ENCODE peak calls at places on chromosomes 7 and 10, in seven cellular contexts. H, L, E, R, Y, A and F are unnamed samples. For H3K4me1, the result is how much of the 10 kb centered on the place peaks cover.

GRCh38 chr7:100882769-100883526 is 6.6 kb downstream of the UFSP1 start:
- DNase-seq in Y (no peak), E (no peak), A (no peak), L (peak), H (no peak), R (no peak), F (no peak)

GRCh38 chr7:29044529-29044928 is 86.4 kb upstream of the TRIL start:
- DNase-seq in Y (no peak), A (no peak), H (no peak), R (no peak), E (no peak), L (no peak), F (no peak)

GRCh38 chr10:73763343-73763742 is 18.5 kb upstream of the CHCHD1 start:
- DNase-seq in Y (no peak), L (no peak), R (no peak), E (no peak), H (no peak), A (no peak), F (no peak)

GRCh38 chr7:31192996-31193395 is 140.9 kb downstream of the ADCYAP1R1 start:
- DNase-seq in E (peak), L (peak), R (no peak), A (peak), Y (peak), H (peak), F (peak)

GRCh38 chr7:44961844-44962482 is 16.9 kb downstream of the MYO1G start:
- DNase-seq in H (peak), A (no peak), R (no peak), E (no peak), Y (no peak), L (no peak), F (no peak)

GRCh38 chr7:95213809-95214492 is 110.4 kb downstream of the PON1 start:
- DNase-seq in H (no peak), E (no peak), A (no peak), R (peak), L (peak), Y (no peak), F (peak)

GRCh38 chr7:98211221-98211675 is at the start of gene BHLHA15:
- DNase-seq in E (peak), L (no peak), A (peak), H (peak), Y (peak), R (peak), F (peak)

GRCh38 chr10:101032637-101033201 is 1.7 kb downstream of the SFXN3 start:
- DNase-seq in Y (no peak), A (no peak), H (no peak), E (no peak), R (peak), L (no peak), F (peak)

GRCh38 chr7:111083423-111083822 is 7.5 kb upstream of the LRRN3 start:
- DNase-seq in L (no peak), H (no peak), E (no peak), R (no peak), Y (no peak), A (no peak), F (no peak)

GRCh38 chr7:37945336-37945735 is 24.9 kb downstream of the EPDR1 start:
- DNase-seq in R (no peak), Y (no peak), E (no peak), A (no peak), L (no peak), H (no peak), F (no peak)

GRCh38 chr7:45153238-45153637 is 4.4 kb upstream of the RAMP3 start:
- DNase-seq in Y (peak), H (no peak), E (peak), L (peak), A (no peak), R (no peak), F (no peak)

GRCh38 chr7:40403664-40404476 is 269.1 kb downstream of the SUGCT start:
- DNase-seq in L (no peak), H (no peak), A (no peak), R (no peak), E (no peak), Y (no peak), F (no peak)

GRCh38 chr10:8242295-8242872 is 187.9 kb downstream of the GATA3 start:
- DNase-seq in A (no peak), Y (no peak), H (no peak), E (no peak), L (no peak), R (no peak), F (no peak)

GRCh38 chr7:77651544-77652162 is 44.6 kb upstream of the RSBN1L start:
- DNase-seq in H (no peak), Y (peak), R (no peak), E (no peak), L (no peak), A (no peak), F (no peak)

GRCh38 chr10:26556756-26557640 is 118.9 kb downstream of the APBB1IP start:
- DNase-seq in H (no peak), R (no peak), A (peak), E (peak), L (no peak), Y (peak), F (no peak)

GRCh38 chr7:53315986-53316385 is 280.6 kb downstream of the POM121L12 start:
- DNase-seq in A (no peak), R (no peak), Y (no peak), L (no peak), E (no peak), H (no peak), F (no peak)

GRCh38 chr10:4939224-4940072 is 23.8 kb upstream of the AKR1C1 start:
- DNase-seq in L (no peak), E (no peak), A (no peak), H (no peak), Y (no peak), R (no peak), F (no peak)

GRCh38 chr7:42886129-42886528 is 25.7 kb downstream of the C7orf25 start:
- DNase-seq in A (no peak), H (no peak), Y (no peak), E (no peak), R (no peak), L (no peak), F (no peak)

GRCh38 chr7:157612009-157612663 is 275.3 kb downstream of the DNAJB6 start:
- DNase-seq in A (no peak), H (no peak), Y (no peak), L (no peak), E (no peak), R (no peak), F (no peak)

GRCh38 chr10:100725869-100726426 is 19.4 kb upstream of the PAX2 start:
- DNase-seq in A (no peak), L (no peak), H (no peak), E (no peak), Y (no peak), R (no peak), F (no peak)

GRCh38 chr7:156816943-156817572 is 75.9 kb downstream of the LMBR1 start:
- DNase-seq in L (no peak), Y (no peak), R (no peak), E (no peak), A (no peak), H (no peak), F (no peak)

GRCh38 chr7:96407427-96407826 is 85.5 kb upstream of the SLC25A13 start:
- DNase-seq in Y (no peak), A (no peak), R (no peak), L (no peak), H (no peak), E (no peak), F (no peak)

GRCh38 chr10:105973912-105974311 is 1190.6 kb downstream of the SORCS1 start:
- DNase-seq in R (no peak), A (no peak), Y (no peak), E (no peak), L (no peak), H (no peak), F (no peak)

GRCh38 chr7:158783595-158783994 is 45.7 kb downstream of the ESYT2 start:
- DNase-seq in R (no peak), Y (no peak), H (no peak), E (no peak), L (no peak), A (no peak), F (no peak)

GRCh38 chr7:146319625-146320024 is 203.0 kb downstream of the CNTNAP2 start:
- DNase-seq in E (no peak), R (no peak), L (no peak), H (no peak), A (no peak), Y (no peak), F (no peak)

GRCh38 chr10:66180651-66181318 is 745.1 kb upstream of the LRRTM3 start:
- DNase-seq in L (no peak), R (no peak), Y (peak), A (no peak), H (no peak), E (no peak), F (no peak)

GRCh38 chr7:1669954-1670893 is at the start of gene ELFN1:
- DNase-seq in E (peak), R (peak), A (no peak), L (peak), Y (peak), H (peak), F (no peak)

GRCh38 chr10:63115732-63116383 is 17.3 kb upstream of the NRBF2 start:
- DNase-seq in L (peak), A (peak), E (no peak), Y (peak), H (no peak), R (peak), F (peak)

GRCh38 chr7:250523-250922 is 39.4 kb upstream of the FOXL3 start:
- DNase-seq in L (no peak), Y (no peak), E (no peak), R (no peak), A (no peak), H (no peak), F (no peak)

GRCh38 chr7:50312589-50313162 is 8.2 kb downstream of the IKZF1 start:
- DNase-seq in R (no peak), L (no peak), Y (no peak), E (no peak), H (no peak), A (no peak), F (no peak)

GRCh38 chr7:47783456-47784240 is 164.6 kb downstream of the PKD1L1 start:
- DNase-seq in E (no peak), A (no peak), H (no peak), Y (no peak), L (no peak), R (peak), F (no peak)

DNA sequence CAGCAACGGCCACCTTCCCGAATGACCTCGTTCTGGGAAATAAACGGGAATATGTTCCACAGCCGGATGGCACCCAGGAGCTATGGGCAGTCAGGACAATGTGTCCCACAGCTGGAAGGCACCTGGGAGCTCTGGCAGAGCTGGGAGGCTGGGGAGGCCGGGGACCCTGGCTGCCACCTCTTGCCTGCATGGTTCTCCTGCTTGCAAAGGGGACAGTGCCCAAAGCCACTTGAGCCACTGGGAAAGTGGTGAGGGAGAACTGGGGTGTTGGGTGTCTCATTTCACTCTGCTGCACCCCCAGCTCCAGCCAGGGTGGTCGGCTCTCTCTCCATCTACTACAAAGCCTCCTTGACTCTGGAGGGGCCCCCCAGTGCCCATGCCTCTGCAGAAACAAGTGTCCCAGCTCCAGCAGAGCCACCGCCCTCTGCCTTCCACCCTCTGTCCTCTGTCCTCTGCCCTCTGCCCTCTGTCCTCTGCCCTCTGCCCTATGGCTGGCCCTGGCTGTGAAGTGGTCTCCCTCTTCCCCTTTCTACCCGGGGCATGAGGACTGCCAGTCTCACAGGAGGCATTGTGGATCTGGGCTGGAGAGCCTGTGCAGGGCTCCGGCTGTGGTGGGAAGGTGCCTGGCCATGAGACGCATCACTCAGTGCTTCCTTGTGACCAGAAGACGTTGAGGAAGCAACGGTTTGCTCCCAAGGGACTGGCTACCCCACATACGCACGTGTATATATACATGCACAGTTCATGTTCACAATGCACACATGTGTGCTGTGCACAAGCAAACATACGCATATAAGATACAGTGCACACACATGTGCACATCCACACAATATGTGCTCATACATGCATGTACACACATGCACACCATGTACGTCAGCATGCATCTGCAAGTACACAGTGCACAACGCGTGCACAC is 21.5 kb upstream of the INPP5A start:
- DNase-seq in R (peak), L (peak), E (peak), A (no peak), H (peak), Y (no peak), F (peak)
- H3K4me1 ChIP-seq in R (half or more), L (under half), E (under half), A (under half), H (under half), Y (under half), F (under half)

GRCh38 chr7:18675579-18675978 is 180.0 kb downstream of the HDAC9 start:
- DNase-seq in H (no peak), R (no peak), A (no peak), Y (no peak), L (no peak), E (no peak), F (no peak)

GRCh38 chr7:18679261-18679660 is 183.7 kb downstream of the HDAC9 start:
- DNase-seq in H (no peak), Y (no peak), R (no peak), A (no peak), L (no peak), E (no peak), F (no peak)

GRCh38 chr7:18685961-18686360 is 190.4 kb downstream of the HDAC9 start:
- DNase-seq in H (no peak), L (no peak), R (no peak), Y (no peak), E (no peak), A (no peak), F (no peak)

GRCh38 chr7:18684899-18685298 is 189.3 kb downstream of the HDAC9 start:
- DNase-seq in H (no peak), A (no peak), L (no peak), E (no peak), R (no peak), Y (no peak), F (no peak)

DNA sequence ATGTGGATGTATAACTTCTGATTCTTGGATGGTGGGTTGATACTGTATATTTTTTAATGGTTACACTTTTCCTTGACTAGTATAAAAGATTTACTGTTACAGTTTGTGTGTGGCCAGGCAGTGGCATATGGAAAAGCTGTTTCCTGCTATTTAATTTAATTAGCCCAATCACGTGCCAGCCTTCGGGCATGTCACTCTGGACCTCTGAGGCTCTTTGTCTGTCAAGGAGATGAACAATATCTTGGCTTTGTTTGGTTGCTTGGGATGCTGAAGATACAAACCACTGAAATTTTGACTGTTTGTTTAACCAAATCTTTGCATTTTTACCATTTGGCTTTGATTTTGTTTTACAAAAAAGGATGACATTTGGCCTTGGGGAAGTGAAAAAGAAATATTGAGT is 185.0 kb downstream of the HDAC9 start:
- DNase-seq in E (no peak), H (no peak), L (no peak), R (no peak), A (no peak), Y (no peak), F (no peak)
- TF ChIP-seq CTCF in E (no peak), H (no peak), L (no peak), R (no peak), A (no peak), Y (no peak), F (no peak)

DNA sequence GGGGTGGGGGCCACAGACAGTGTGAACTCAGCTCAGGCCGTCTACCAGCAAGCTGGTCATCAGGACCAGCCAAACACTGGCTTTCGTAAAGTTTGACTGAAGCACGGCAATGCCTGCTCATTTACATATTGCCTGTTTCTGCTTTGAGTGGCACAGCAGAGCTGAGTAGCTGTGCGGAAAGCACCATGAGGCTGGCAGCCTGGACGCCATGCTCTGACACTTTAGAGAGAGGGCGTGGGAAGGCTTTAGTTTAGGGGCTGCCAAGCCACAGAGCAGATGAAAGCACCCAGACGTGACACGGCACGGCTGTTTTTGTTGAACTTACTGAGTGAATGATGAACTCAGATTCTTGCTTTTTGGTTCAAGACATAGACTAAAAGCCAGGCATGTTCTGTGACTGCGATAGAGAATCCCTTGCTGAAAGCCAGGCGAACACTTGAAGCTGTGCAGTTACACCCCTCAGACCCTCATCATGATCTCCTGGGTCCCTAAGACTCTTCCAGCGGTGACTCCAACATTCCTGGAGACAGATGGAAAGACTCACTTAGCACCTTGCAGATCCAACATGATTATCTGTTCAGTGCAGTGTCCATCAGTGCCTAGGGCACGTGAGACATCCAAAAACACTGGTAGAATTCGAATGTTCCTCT is 182.1 kb downstream of the ZMYND11 start:
- DNase-seq in R (no peak), A (no peak), E (no peak), Y (no peak), L (no peak), H (no peak), F (no peak)
- H3K4me3 ChIP-seq in R (no peak), A (no peak), E (no peak), Y (no peak), L (no peak), H (no peak), F (no peak)

GRCh38 chr10:79339266-79339665 is 8.0 kb upstream of the PPIF start:
- DNase-seq in L (no peak), R (no peak), H (no peak), E (no peak), A (no peak), Y (no peak), F (no peak)
- H3K4me1 ChIP-seq in L (under half), R (under half), H (under half), E (under half), A (under half), Y (under half), F (under half)

DNA sequence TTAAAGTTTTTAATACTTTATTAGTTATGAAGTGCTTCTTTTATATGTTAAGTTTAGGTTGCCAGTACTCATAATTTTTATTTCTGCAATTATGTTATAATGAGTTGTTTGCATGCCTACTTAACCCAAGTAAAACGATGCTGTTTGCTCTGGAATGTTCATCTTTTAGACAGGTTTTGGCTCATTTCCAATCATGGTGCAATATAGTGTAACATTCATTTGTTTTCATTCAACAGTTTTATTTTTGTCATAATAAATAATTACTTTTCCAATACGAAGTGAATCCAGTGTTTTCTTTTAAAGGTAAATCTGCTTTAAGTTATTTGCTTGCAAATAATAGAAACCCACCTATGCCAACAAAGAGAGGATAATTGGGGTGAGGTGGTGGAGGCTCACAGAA is 22.1 kb downstream of the ARL5B start:
- DNase-seq in H (no peak), A (no peak), R (no peak), E (no peak), L (no peak), Y (no peak), F (no peak)
- TF ChIP-seq CTCF in H (no peak), A (no peak), R (no peak), E (no peak), L (no peak), Y (no peak), F (no peak)